ENCODE peak calls at places on chromosomes 2 and 18, in eight cellular contexts. R, W, S, U, I, T, M and V are unnamed samples.

GRCh38 chr2:100067796-100068195 is 74.6 kb downstream of the AFF3 start:
- DNase-seq in R (no peak), W (no peak), S (no peak), U (no peak), I (no peak), T (no peak), M (no peak), V (peak)

GRCh38 chr2:69628325-69629038 is 15.1 kb downstream of the AAK1 start:
- DNase-seq in R (no peak), W (no peak), S (no peak), U (no peak), I (no peak), T (no peak), M (no peak), V (no peak)

GRCh38 chr2:16120591-16120990 is 180.2 kb downstream of the MYCN start:
- DNase-seq in R (no peak), W (no peak), S (no peak), U (no peak), I (no peak), T (no peak), M (no peak), V (no peak)

GRCh38 chr18:7177131-7177744 is 53.7 kb upstream of the LRRC30 start:
- DNase-seq in R (peak), W (no peak), S (peak), U (no peak), I (peak), T (peak), M (peak), V (peak)

GRCh38 chr2:85811173-85811849 is 57.5 kb downstream of the ATOH8 start:
- DNase-seq in R (no peak), W (no peak), S (no peak), U (no peak), I (no peak), T (no peak), M (no peak), V (no peak)

GRCh38 chr2:3731829-3732228 is 28.5 kb downstream of the DCDC2C start:
- DNase-seq in R (no peak), W (no peak), S (no peak), U (no peak), I (no peak), T (no peak), M (no peak), V (no peak)

GRCh38 chr2:88737385-88737784 is 45.9 kb downstream of the RPIA start:
- DNase-seq in R (no peak), W (no peak), S (no peak), U (no peak), I (no peak), T (no peak), M (no peak), V (peak)

GRCh38 chr2:181128199-181128598 is 147.8 kb downstream of the UBE2E3 start:
- DNase-seq in R (no peak), W (no peak), S (no peak), U (no peak), I (no peak), T (no peak), M (no peak), V (no peak)

GRCh38 chr2:235765181-235765820 is 271.5 kb downstream of the AGAP1 start:
- DNase-seq in R (no peak), W (no peak), S (peak), U (no peak), I (no peak), T (no peak), M (peak), V (no peak)